ENCODE peak calls at places on chromosome 13, in eight cellular contexts. D is NCI-H460; P is stimulated activated CD4-positive, alpha-beta T cell treated with anti-CD3 and anti-CD28 coated beads, Interleukin-1b, Interleukin-23, amount 100 ng/mL, for 24 hours; L is heart right ventricle; Z is H9; J is brain microvascular endothelial cell; C is WERI-Rb-1; M is LoVo. Y is an unnamed sample.

GRCh38 chr13:93147293-93147645 is 79.3 kb upstream of the GPC6 start:
- DNase-seq in D (no peak), P (no peak), L (no peak), Z (no peak), J (peak; percentile 60), C (no peak), M (no peak), Y (no peak)

GRCh38 chr13:40109324-40109958 is 454.0 kb downstream of the COG6 start:
- DNase-seq in D (peak; percentile 53), P (no peak), L (no peak), Z (no peak), J (peak; percentile 96), C (no peak), M (no peak), Y (no peak)

GRCh38 chr13:70394149-70394548 is 285.9 kb upstream of the KLHL1 start:
- DNase-seq in D (no peak), P (no peak), L (no peak), Z (no peak), J (no peak), C (no peak), M (no peak), Y (no peak)

GRCh38 chr13:37640499-37640898 is 41.9 kb upstream of the POSTN start:
- DNase-seq in D (peak; percentile 26), P (no peak), L (no peak), Z (no peak), J (peak; percentile 64), C (peak; percentile 16), M (no peak), Y (no peak)

GRCh38 chr13:112445411-112446271 is 69.5 kb downstream of the SPACA7 start:
- DNase-seq in D (no peak), P (no peak), L (no peak), Z (peak; percentile 19), J (no peak), C (no peak), M (no peak), Y (no peak)

GRCh38 chr13:36163809-36164308 is 32.7 kb upstream of the DCLK1 start:
- DNase-seq in D (no peak), P (no peak), L (peak; percentile 53), Z (no peak), J (peak; percentile 95), C (peak; percentile 45), M (no peak), Y (peak; percentile 59)

GRCh38 chr13:111398715-111399299 is 78.4 kb downstream of the TEX29 start:
- DNase-seq in D (no peak), P (no peak), L (no peak), Z (no peak), J (no peak), C (no peak), M (no peak), Y (no peak)

GRCh38 chr13:113862191-113862765 is 1.6 kb downstream of the GAS6 start:
- DNase-seq in D (no peak), P (no peak), L (no peak), Z (peak; percentile 29), J (no peak), C (no peak), M (no peak), Y (no peak)

GRCh38 chr13:75587679-75588078 is 38.1 kb downstream of the UCHL3 start:
- DNase-seq in D (no peak), P (no peak), L (no peak), Z (peak; percentile 32), J (no peak), C (no peak), M (no peak), Y (no peak)

GRCh38 chr13:21800847-21801616 is 130.2 kb downstream of the FGF9 start:
- DNase-seq in D (no peak), P (no peak), L (no peak), Z (no peak), J (no peak), C (no peak), M (peak; percentile 39), Y (no peak)

Y was measured in BE2C.